ENCODE peak calls at places on chromosomes 1 and 21, in four cellular contexts. A, O, V and R are unnamed samples. For H3K9me3 and H3K27me3, the result is how much of the 10 kb centered on the place peaks cover.

GRCh38 chr1:211420389-211420788 is 71.6 kb downstream of the RD3 start:
- DNase-seq in A (no peak), O (no peak), V (no peak), R (no peak)

GRCh38 chr1:111214086-111214801 is 13.3 kb upstream of the CHI3L2 start:
- DNase-seq in A (no peak), O (no peak), V (no peak), R (no peak)

GRCh38 chr1:1122981-1123480 is 7.1 kb upstream of the C1orf159 start:
- DNase-seq in A (no peak), O (no peak), V (no peak), R (no peak)

GRCh38 chr1:59432531-59433439 is 135.9 kb downstream of the FGGY start:
- DNase-seq in A (no peak), O (no peak), V (no peak), R (no peak)

GRCh38 chr1:91148641-91149069 is 126.8 kb upstream of the ZNF644 start:
- DNase-seq in A (no peak), O (no peak), V (no peak), R (peak)

GRCh38 chr1:39378377-39378776 is 113.1 kb upstream of the BMP8A start:
- DNase-seq in A (peak), O (no peak), V (no peak), R (no peak)

GRCh38 chr1:228647523-228648444 is 87.5 kb upstream of the RHOU start:
- DNase-seq in A (peak), O (peak), V (peak), R (no peak)

GRCh38 chr1:62433861-62434611 is 2.8 kb upstream of the USP1 start:
- DNase-seq in A (no peak), O (no peak), V (no peak), R (no peak)

GRCh38 chr1:111406325-111406768 is 21.2 kb downstream of the OVGP1 start:
- DNase-seq in A (peak), O (peak), V (no peak), R (no peak)

GRCh38 chr1:205678286-205679111 is 1.8 kb downstream of the SLC45A3 start:
- DNase-seq in A (no peak), O (no peak), V (peak), R (no peak)

GRCh38 chr1:22275626-22276395 is 132.9 kb upstream of the WNT4 start:
- DNase-seq in A (peak), O (peak), V (no peak), R (peak)

GRCh38 chr1:215023151-215023832 is 59.2 kb upstream of the KCNK2 start:
- DNase-seq in A (no peak), O (no peak), V (no peak), R (no peak)

GRCh38 chr1:58855351-58856165 is 71.7 kb upstream of the JUN start:
- DNase-seq in A (peak), O (no peak), V (no peak), R (no peak)

GRCh38 chr1:71770121-71770520 is 512.2 kb downstream of the NEGR1 start:
- DNase-seq in A (no peak), O (no peak), V (no peak), R (no peak)

GRCh38 chr1:151986501-151987190 is 7.0 kb downstream of the S100A10 start:
- DNase-seq in A (no peak), O (no peak), V (no peak), R (no peak)

GRCh38 chr1:5222626-5223025 is 568.2 kb downstream of the AJAP1 start:
- DNase-seq in A (no peak), O (no peak), V (no peak), R (no peak)
- TF ChIP-seq POLR2A in A (no peak), O (no peak), V (no peak), R (no peak)

DNA sequence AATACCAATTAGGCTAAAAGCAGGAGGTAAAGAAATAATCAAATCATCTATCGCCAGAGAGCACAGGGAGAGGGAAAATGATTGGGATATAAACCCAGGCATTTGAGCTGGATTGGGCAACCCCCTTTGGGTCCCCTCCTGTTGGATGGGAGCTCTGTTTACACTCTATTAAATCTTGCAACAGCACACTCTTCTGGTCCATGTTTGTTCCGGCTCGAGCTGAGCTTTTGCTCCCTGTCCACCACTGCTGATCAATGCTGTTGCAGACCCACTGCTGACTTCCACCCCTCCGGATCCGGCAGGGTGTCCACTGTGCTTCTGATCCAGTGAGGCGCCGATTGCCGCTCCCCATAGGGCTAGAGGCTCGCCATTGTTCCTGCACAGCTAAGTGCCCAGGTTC is 493.8 kb downstream of the MATN1 start:
- DNase-seq in A (no peak), O (no peak), V (no peak), R (no peak)
- H3K9me3 ChIP-seq in A (under half), O (under half), V (under half), R (under half)

GRCh38 chr21:33029512-33029921 is 3.8 kb downstream of the OLIG2 start:
- DNase-seq in A (no peak), O (no peak), V (no peak), R (no peak)
- H3K27me3 ChIP-seq in A (under half), O (half or more), V (half or more), R (half or more)

GRCh38 chr1:33296824-33297223 is 24.1 kb downstream of the A3GALT2 start:
- DNase-seq in A (peak), O (peak), V (no peak), R (no peak)
- TF ChIP-seq POLR2A in A (no peak), O (no peak), V (no peak), R (no peak)